ENCODE peak calls at places on chromosomes 3 and 15, in five cellular contexts. One of them, this sample, is unnamed.

GRCh38 chr3:167918686-167919085 is 177.0 kb downstream of the GOLIM4 start:
- DNase-seq in CD8-positive, alpha-beta memory T cell: no peak
- DNase-seq in PC-9: no peak
- DNase-seq in prostate gland: no peak
- DNase-seq in HCT116: no peak
- DNase-seq in this sample: no peak

GRCh38 chr15:62886431-62887071 is 156.0 kb upstream of the TPM1 start:
- DNase-seq in CD8-positive, alpha-beta memory T cell: no peak
- DNase-seq in PC-9: no peak
- DNase-seq in prostate gland: no peak
- DNase-seq in HCT116: no peak
- DNase-seq in this sample: no peak

GRCh38 chr3:161274691-161275298 is 53.7 kb downstream of the NMD3 start:
- DNase-seq in CD8-positive, alpha-beta memory T cell: peak; percentile 51
- DNase-seq in PC-9: no peak
- DNase-seq in prostate gland: no peak
- DNase-seq in HCT116: peak; percentile 54
- DNase-seq in this sample: no peak

GRCh38 chr15:47383102-47383501 is 334.2 kb upstream of the SEMA6D start:
- DNase-seq in CD8-positive, alpha-beta memory T cell: no peak
- DNase-seq in PC-9: no peak
- DNase-seq in prostate gland: no peak
- DNase-seq in HCT116: no peak
- DNase-seq in this sample: no peak

GRCh38 chr15:96330064-96330449 is 443 bp upstream of the NR2F2 start:
- DNase-seq in CD8-positive, alpha-beta memory T cell: no peak
- DNase-seq in PC-9: peak; percentile 53
- DNase-seq in prostate gland: no peak
- DNase-seq in HCT116: peak; percentile 51
- DNase-seq in this sample: no peak

GRCh38 chr3:140170612-140171011 is 235.6 kb downstream of the CLSTN2 start:
- DNase-seq in CD8-positive, alpha-beta memory T cell: no peak
- DNase-seq in PC-9: no peak
- DNase-seq in prostate gland: no peak
- DNase-seq in HCT116: no peak
- DNase-seq in this sample: no peak

GRCh38 chr3:112171144-112171543 is 38.1 kb upstream of the GCSAM start:
- DNase-seq in CD8-positive, alpha-beta memory T cell: no peak
- DNase-seq in PC-9: no peak
- DNase-seq in prostate gland: no peak
- DNase-seq in HCT116: no peak
- DNase-seq in this sample: no peak

GRCh38 chr3:16319723-16320122 is 54.7 kb downstream of the OXNAD1 start:
- DNase-seq in CD8-positive, alpha-beta memory T cell: no peak
- DNase-seq in PC-9: no peak
- DNase-seq in prostate gland: no peak
- DNase-seq in HCT116: no peak
- DNase-seq in this sample: no peak

GRCh38 chr15:92011611-92012367 is 158.3 kb downstream of the SLCO3A1 start:
- DNase-seq in CD8-positive, alpha-beta memory T cell: no peak
- DNase-seq in PC-9: peak; percentile 59
- DNase-seq in prostate gland: no peak
- DNase-seq in HCT116: no peak
- DNase-seq in this sample: no peak

GRCh38 chr3:192060160-192060783 is 599.3 kb downstream of the PYDC2 start:
- DNase-seq in CD8-positive, alpha-beta memory T cell: no peak
- DNase-seq in PC-9: no peak
- DNase-seq in prostate gland: no peak
- DNase-seq in HCT116: no peak
- DNase-seq in this sample: no peak

GRCh38 chr3:93843981-93844380 is 129.7 kb downstream of the PROS1 start:
- DNase-seq in CD8-positive, alpha-beta memory T cell: no peak
- DNase-seq in PC-9: peak; percentile 42
- DNase-seq in prostate gland: no peak
- DNase-seq in HCT116: peak; percentile 16
- DNase-seq in this sample: no peak
- H3K9me3 ChIP-seq in CD8-positive, alpha-beta memory T cell: no peaks in the 10 kb centered on the region
- H3K9me3 ChIP-seq in PC-9: no peaks in the 10 kb centered on the region
- H3K9me3 ChIP-seq in prostate gland: no peaks in the 10 kb centered on the region
- H3K9me3 ChIP-seq in HCT116: no peaks in the 10 kb centered on the region
- H3K9me3 ChIP-seq in this sample: no peaks in the 10 kb centered on the region

GRCh38 chr3:38438421-38438820 is 15.3 kb upstream of the ACVR2B start:
- DNase-seq in CD8-positive, alpha-beta memory T cell: peak; percentile 54
- DNase-seq in PC-9: no peak
- DNase-seq in prostate gland: no peak
- DNase-seq in HCT116: no peak
- DNase-seq in this sample: no peak
- H3K9me3 ChIP-seq in CD8-positive, alpha-beta memory T cell: peaks cover 14% of the 10 kb centered on the region
- H3K9me3 ChIP-seq in PC-9: peaks cover 3% of the 10 kb centered on the region
- H3K9me3 ChIP-seq in prostate gland: no peaks in the 10 kb centered on the region
- H3K9me3 ChIP-seq in HCT116: peaks cover 8% of the 10 kb centered on the region
- H3K9me3 ChIP-seq in this sample: peaks cover 2% of the 10 kb centered on the region

GRCh38 chr15:80949756-80950155 is 39.9 kb downstream of the MESD start:
- DNase-seq in CD8-positive, alpha-beta memory T cell: no peak
- DNase-seq in PC-9: no peak
- DNase-seq in prostate gland: no peak
- DNase-seq in HCT116: no peak
- DNase-seq in this sample: no peak
- H3K9me3 ChIP-seq in CD8-positive, alpha-beta memory T cell: no peaks in the 10 kb centered on the region
- H3K9me3 ChIP-seq in PC-9: no peaks in the 10 kb centered on the region
- H3K9me3 ChIP-seq in prostate gland: no peaks in the 10 kb centered on the region
- H3K9me3 ChIP-seq in HCT116: no peaks in the 10 kb centered on the region
- H3K9me3 ChIP-seq in this sample: no peaks in the 10 kb centered on the region

DNA sequence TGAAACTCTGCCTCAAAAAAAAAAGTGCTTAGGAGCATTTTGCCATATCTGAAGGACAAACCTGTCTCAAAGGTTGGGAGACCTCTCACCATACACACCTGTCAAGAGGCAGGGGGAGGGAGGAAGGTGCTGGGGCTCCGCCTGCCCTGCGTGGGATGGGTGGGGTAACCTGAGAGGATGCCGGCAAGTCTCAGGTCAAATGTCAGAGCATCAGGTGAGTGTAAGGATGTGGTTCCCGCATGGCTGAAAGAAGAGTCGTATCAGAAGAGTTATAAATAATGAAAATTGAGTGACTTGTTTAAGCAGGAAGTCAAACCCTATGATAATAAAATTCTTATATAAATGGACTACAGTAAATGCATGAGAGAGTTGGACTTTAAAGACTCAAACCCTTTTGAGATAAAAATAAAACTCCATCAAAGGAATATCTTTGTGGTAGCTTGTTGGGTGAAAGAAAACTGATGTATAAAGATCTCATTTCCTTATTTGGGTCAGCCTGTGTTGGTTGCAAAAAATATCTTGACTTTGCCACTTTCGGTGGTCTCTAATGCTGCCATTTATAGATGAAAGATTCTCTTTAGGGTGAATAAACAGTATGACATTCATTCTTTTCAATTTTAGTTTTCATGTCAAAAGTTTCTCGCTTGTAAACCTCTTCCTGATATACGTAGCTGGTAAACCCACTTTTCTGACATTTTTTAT is 23.7 kb downstream of the NIPA1 start:
- DNase-seq in CD8-positive, alpha-beta memory T cell: no peak
- DNase-seq in PC-9: no peak
- DNase-seq in prostate gland: no peak
- DNase-seq in HCT116: no peak
- DNase-seq in this sample: no peak
- H3K9me3 ChIP-seq in CD8-positive, alpha-beta memory T cell: no peaks in the 10 kb centered on the region
- H3K9me3 ChIP-seq in PC-9: no peaks in the 10 kb centered on the region
- H3K9me3 ChIP-seq in prostate gland: no peaks in the 10 kb centered on the region
- H3K9me3 ChIP-seq in HCT116: no peaks in the 10 kb centered on the region
- H3K9me3 ChIP-seq in this sample: no peaks in the 10 kb centered on the region

GRCh38 chr3:26452363-26452762 is 170.2 kb upstream of the LRRC3B start:
- DNase-seq in CD8-positive, alpha-beta memory T cell: no peak
- DNase-seq in PC-9: no peak
- DNase-seq in prostate gland: no peak
- DNase-seq in HCT116: no peak
- DNase-seq in this sample: no peak

DNA sequence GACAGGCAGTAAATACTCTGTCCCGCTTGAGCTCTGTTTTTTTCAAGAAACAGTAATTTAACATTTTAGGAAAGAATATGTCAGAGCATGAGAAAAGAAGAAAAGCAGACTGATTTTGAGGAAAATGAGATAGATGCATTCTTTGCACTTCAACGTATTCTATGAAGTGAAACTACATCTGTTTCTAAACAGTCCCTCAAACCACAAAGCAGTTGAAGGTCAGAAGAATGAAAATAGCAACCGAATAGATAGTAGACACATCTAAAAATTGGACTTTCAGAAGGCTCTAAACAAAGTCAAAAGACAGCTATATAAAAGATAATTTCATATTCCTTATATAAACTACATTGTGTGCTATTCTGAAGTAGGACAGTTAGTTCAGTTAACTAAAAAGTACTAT is 172.6 kb upstream of the LRRC3B start:
- DNase-seq in CD8-positive, alpha-beta memory T cell: no peak
- DNase-seq in PC-9: no peak
- DNase-seq in prostate gland: no peak
- DNase-seq in HCT116: no peak
- DNase-seq in this sample: no peak
- H3K9me3 ChIP-seq in CD8-positive, alpha-beta memory T cell: no peaks in the 10 kb centered on the region
- H3K9me3 ChIP-seq in PC-9: no peaks in the 10 kb centered on the region
- H3K9me3 ChIP-seq in prostate gland: no peaks in the 10 kb centered on the region
- H3K9me3 ChIP-seq in HCT116: no peaks in the 10 kb centered on the region
- H3K9me3 ChIP-seq in this sample: no peaks in the 10 kb centered on the region

GRCh38 chr15:27762471-27762870 is 336.6 kb downstream of the OCA2 start:
- DNase-seq in CD8-positive, alpha-beta memory T cell: no peak
- DNase-seq in PC-9: no peak
- DNase-seq in prostate gland: no peak
- DNase-seq in HCT116: no peak
- DNase-seq in this sample: no peak

GRCh38 chr15:27768731-27769510 is 330.2 kb downstream of the OCA2 start:
- DNase-seq in CD8-positive, alpha-beta memory T cell: no peak
- DNase-seq in PC-9: no peak
- DNase-seq in prostate gland: no peak
- DNase-seq in HCT116: no peak
- DNase-seq in this sample: no peak

GRCh38 chr15:27767918-27768640 is 331.0 kb downstream of the OCA2 start:
- DNase-seq in CD8-positive, alpha-beta memory T cell: no peak
- DNase-seq in PC-9: no peak
- DNase-seq in prostate gland: no peak
- DNase-seq in HCT116: no peak
- DNase-seq in this sample: no peak

GRCh38 chr15:27764339-27764738 is 334.8 kb downstream of the OCA2 start:
- DNase-seq in CD8-positive, alpha-beta memory T cell: no peak
- DNase-seq in PC-9: no peak
- DNase-seq in prostate gland: no peak
- DNase-seq in HCT116: no peak
- DNase-seq in this sample: no peak

GRCh38 chr15:27763514-27763913 is 335.6 kb downstream of the OCA2 start:
- DNase-seq in CD8-positive, alpha-beta memory T cell: no peak
- DNase-seq in PC-9: no peak
- DNase-seq in prostate gland: no peak
- DNase-seq in HCT116: no peak
- DNase-seq in this sample: no peak
- H3K9me3 ChIP-seq in CD8-positive, alpha-beta memory T cell: no peaks in the 10 kb centered on the region
- H3K9me3 ChIP-seq in PC-9: no peaks in the 10 kb centered on the region
- H3K9me3 ChIP-seq in prostate gland: no peaks in the 10 kb centered on the region
- H3K9me3 ChIP-seq in HCT116: peaks cover 21% of the 10 kb centered on the region
- H3K9me3 ChIP-seq in this sample: no peaks in the 10 kb centered on the region

DNA sequence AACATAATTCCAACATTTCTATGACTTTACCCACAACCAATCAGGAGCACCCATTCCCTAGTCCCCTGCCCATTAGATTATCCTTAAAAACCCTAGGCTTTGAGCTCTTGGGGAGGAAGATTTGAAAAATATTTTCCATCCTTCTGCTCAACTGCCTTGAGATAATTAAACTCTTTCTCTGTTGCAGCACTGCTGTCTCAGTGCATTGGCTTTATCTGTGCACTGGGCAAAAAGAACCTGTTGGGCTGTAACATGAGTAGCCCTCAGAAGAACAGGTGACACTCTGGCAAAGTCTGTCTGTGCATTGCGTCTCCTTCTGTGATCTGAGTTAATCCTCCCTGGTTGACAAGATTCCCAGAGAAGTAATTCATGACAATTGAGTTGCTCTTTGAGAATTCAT is 83.9 kb downstream of the ZMAT3 start:
- DNase-seq in CD8-positive, alpha-beta memory T cell: no peak
- DNase-seq in PC-9: no peak
- DNase-seq in prostate gland: no peak
- DNase-seq in HCT116: no peak
- DNase-seq in this sample: no peak
- H3K9me3 ChIP-seq in CD8-positive, alpha-beta memory T cell: peaks cover 19% of the 10 kb centered on the region
- H3K9me3 ChIP-seq in PC-9: peaks cover 19% of the 10 kb centered on the region
- H3K9me3 ChIP-seq in prostate gland: no peaks in the 10 kb centered on the region
- H3K9me3 ChIP-seq in HCT116: peaks cover 12% of the 10 kb centered on the region
- H3K9me3 ChIP-seq in this sample: peaks cover 16% of the 10 kb centered on the region

DNA sequence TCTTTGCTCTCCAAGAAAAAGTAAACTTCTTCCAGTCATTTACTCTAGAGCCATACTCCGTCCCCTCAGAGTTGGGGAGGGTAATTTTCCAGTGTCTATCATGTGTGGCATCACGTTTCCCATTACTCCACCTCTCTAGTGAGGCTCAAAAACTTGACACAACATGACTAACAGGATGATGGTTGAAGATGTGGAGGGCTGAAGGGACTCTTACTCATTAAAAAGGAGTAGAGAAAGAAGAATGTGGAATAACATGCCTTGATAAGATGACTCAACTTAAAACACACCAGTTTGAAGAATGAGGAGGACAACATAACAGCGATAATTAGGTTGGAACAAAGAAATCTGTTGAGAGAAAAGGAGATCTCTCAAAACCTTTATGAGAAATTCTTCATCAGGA is 894.3 kb downstream of the OTOL1 start:
- DNase-seq in CD8-positive, alpha-beta memory T cell: no peak
- DNase-seq in PC-9: no peak
- DNase-seq in prostate gland: no peak
- DNase-seq in HCT116: peak; percentile 37
- DNase-seq in this sample: no peak
- H3K9me3 ChIP-seq in CD8-positive, alpha-beta memory T cell: no peaks in the 10 kb centered on the region
- H3K9me3 ChIP-seq in PC-9: peaks cover 3% of the 10 kb centered on the region
- H3K9me3 ChIP-seq in prostate gland: no peaks in the 10 kb centered on the region
- H3K9me3 ChIP-seq in HCT116: no peaks in the 10 kb centered on the region
- H3K9me3 ChIP-seq in this sample: peaks cover 3% of the 10 kb centered on the region

GRCh38 chr15:97547381-97547780 is 413.1 kb upstream of the ARRDC4 start:
- DNase-seq in CD8-positive, alpha-beta memory T cell: no peak
- DNase-seq in PC-9: no peak
- DNase-seq in prostate gland: no peak
- DNase-seq in HCT116: no peak
- DNase-seq in this sample: no peak
- H3K9me3 ChIP-seq in CD8-positive, alpha-beta memory T cell: no peaks in the 10 kb centered on the region
- H3K9me3 ChIP-seq in PC-9: no peaks in the 10 kb centered on the region
- H3K9me3 ChIP-seq in prostate gland: no peaks in the 10 kb centered on the region
- H3K9me3 ChIP-seq in HCT116: no peaks in the 10 kb centered on the region
- H3K9me3 ChIP-seq in this sample: no peaks in the 10 kb centered on the region

This sample was measured in T-helper 17 cell.